ENCODE peak calls at places on chromosomes 16 and 17, in seven cellular contexts. One of them, this sample, is unnamed.

GRCh38 chr17:79977161-79977631 is 58.5 kb downstream of the TBC1D16 start:
- DNase-seq in cardiac fibroblast: no peak
- DNase-seq in stimulated activated CD8-positive, alpha-beta memory T cell treated with anti-CD3 and anti-CD28 coated beads, Interleukin-12 subunit alpha, Interleukin-12 subunit beta, amount 100 ng/mL, for 4 hours: no peak
- DNase-seq in A172: no peak
- DNase-seq in effector CD4-positive, alpha-beta T cell: no peak
- DNase-seq in retina: no peak
- DNase-seq in left ventricle myocardium inferior: no peak
- DNase-seq in this sample: no peak

GRCh38 chr17:76538281-76538931 is 897 bp upstream of the CYGB start:
- DNase-seq in cardiac fibroblast: no peak
- DNase-seq in stimulated activated CD8-positive, alpha-beta memory T cell treated with anti-CD3 and anti-CD28 coated beads, Interleukin-12 subunit alpha, Interleukin-12 subunit beta, amount 100 ng/mL, for 4 hours: no peak
- DNase-seq in A172: no peak
- DNase-seq in effector CD4-positive, alpha-beta T cell: no peak
- DNase-seq in retina: peak; percentile 68
- DNase-seq in left ventricle myocardium inferior: peak; percentile 25
- DNase-seq in this sample: no peak

GRCh38 chr17:45828171-45829133 is 16.2 kb upstream of the SPPL2C start:
- DNase-seq in cardiac fibroblast: no peak
- DNase-seq in stimulated activated CD8-positive, alpha-beta memory T cell treated with anti-CD3 and anti-CD28 coated beads, Interleukin-12 subunit alpha, Interleukin-12 subunit beta, amount 100 ng/mL, for 4 hours: no peak
- DNase-seq in A172: peak; percentile 93
- DNase-seq in effector CD4-positive, alpha-beta T cell: no peak
- DNase-seq in retina: no peak
- DNase-seq in left ventricle myocardium inferior: no peak
- DNase-seq in this sample: no peak

GRCh38 chr17:49971199-49971847 is 2.3 kb downstream of the DLX4 start:
- DNase-seq in cardiac fibroblast: no peak
- DNase-seq in stimulated activated CD8-positive, alpha-beta memory T cell treated with anti-CD3 and anti-CD28 coated beads, Interleukin-12 subunit alpha, Interleukin-12 subunit beta, amount 100 ng/mL, for 4 hours: no peak
- DNase-seq in A172: no peak
- DNase-seq in effector CD4-positive, alpha-beta T cell: no peak
- DNase-seq in retina: no peak
- DNase-seq in left ventricle myocardium inferior: no peak
- DNase-seq in this sample: no peak

GRCh38 chr16:28845173-28846079 is 722 bp downstream of the TUFM start:
- DNase-seq in cardiac fibroblast: no peak
- DNase-seq in stimulated activated CD8-positive, alpha-beta memory T cell treated with anti-CD3 and anti-CD28 coated beads, Interleukin-12 subunit alpha, Interleukin-12 subunit beta, amount 100 ng/mL, for 4 hours: no peak
- DNase-seq in A172: peak; percentile 68
- DNase-seq in effector CD4-positive, alpha-beta T cell: no peak
- DNase-seq in retina: no peak
- DNase-seq in left ventricle myocardium inferior: no peak
- DNase-seq in this sample: peak; percentile 69

GRCh38 chr16:88479795-88480760 is 27.0 kb downstream of the ZFPM1 start:
- DNase-seq in cardiac fibroblast: no peak
- DNase-seq in stimulated activated CD8-positive, alpha-beta memory T cell treated with anti-CD3 and anti-CD28 coated beads, Interleukin-12 subunit alpha, Interleukin-12 subunit beta, amount 100 ng/mL, for 4 hours: no peak
- DNase-seq in A172: no peak
- DNase-seq in effector CD4-positive, alpha-beta T cell: no peak
- DNase-seq in retina: no peak
- DNase-seq in left ventricle myocardium inferior: no peak
- DNase-seq in this sample: no peak

GRCh38 chr16:54175552-54176375 is 110.8 kb downstream of the IRX3 start:
- DNase-seq in cardiac fibroblast: peak; percentile 16
- DNase-seq in stimulated activated CD8-positive, alpha-beta memory T cell treated with anti-CD3 and anti-CD28 coated beads, Interleukin-12 subunit alpha, Interleukin-12 subunit beta, amount 100 ng/mL, for 4 hours: no peak
- DNase-seq in A172: no peak
- DNase-seq in effector CD4-positive, alpha-beta T cell: no peak
- DNase-seq in retina: no peak
- DNase-seq in left ventricle myocardium inferior: no peak
- DNase-seq in this sample: no peak

GRCh38 chr16:69927056-69927757 is 23.9 kb upstream of the CLEC18A start:
- DNase-seq in cardiac fibroblast: peak; percentile 90
- DNase-seq in stimulated activated CD8-positive, alpha-beta memory T cell treated with anti-CD3 and anti-CD28 coated beads, Interleukin-12 subunit alpha, Interleukin-12 subunit beta, amount 100 ng/mL, for 4 hours: no peak
- DNase-seq in A172: no peak
- DNase-seq in effector CD4-positive, alpha-beta T cell: no peak
- DNase-seq in retina: peak; percentile 53
- DNase-seq in left ventricle myocardium inferior: peak; percentile 68
- DNase-seq in this sample: no peak

GRCh38 chr17:27664606-27664965 is 33.6 kb downstream of the LGALS9 start:
- DNase-seq in cardiac fibroblast: no peak
- DNase-seq in stimulated activated CD8-positive, alpha-beta memory T cell treated with anti-CD3 and anti-CD28 coated beads, Interleukin-12 subunit alpha, Interleukin-12 subunit beta, amount 100 ng/mL, for 4 hours: no peak
- DNase-seq in A172: no peak
- DNase-seq in effector CD4-positive, alpha-beta T cell: no peak
- DNase-seq in retina: no peak
- DNase-seq in left ventricle myocardium inferior: no peak
- DNase-seq in this sample: no peak

GRCh38 chr16:3363793-3364192 is 8.1 kb downstream of the OR2C1 start:
- DNase-seq in cardiac fibroblast: no peak
- DNase-seq in stimulated activated CD8-positive, alpha-beta memory T cell treated with anti-CD3 and anti-CD28 coated beads, Interleukin-12 subunit alpha, Interleukin-12 subunit beta, amount 100 ng/mL, for 4 hours: no peak
- DNase-seq in A172: no peak
- DNase-seq in effector CD4-positive, alpha-beta T cell: no peak
- DNase-seq in retina: no peak
- DNase-seq in left ventricle myocardium inferior: no peak
- DNase-seq in this sample: no peak

GRCh38 chr17:50059256-50059655 is 3.3 kb downstream of the ITGA3 start:
- DNase-seq in cardiac fibroblast: no peak
- DNase-seq in stimulated activated CD8-positive, alpha-beta memory T cell treated with anti-CD3 and anti-CD28 coated beads, Interleukin-12 subunit alpha, Interleukin-12 subunit beta, amount 100 ng/mL, for 4 hours: no peak
- DNase-seq in A172: no peak
- DNase-seq in effector CD4-positive, alpha-beta T cell: no peak
- DNase-seq in retina: no peak
- DNase-seq in left ventricle myocardium inferior: no peak
- DNase-seq in this sample: peak; percentile 71

GRCh38 chr16:78407191-78407590 is 307.7 kb downstream of the WWOX start:
- DNase-seq in cardiac fibroblast: peak; percentile 2
- DNase-seq in stimulated activated CD8-positive, alpha-beta memory T cell treated with anti-CD3 and anti-CD28 coated beads, Interleukin-12 subunit alpha, Interleukin-12 subunit beta, amount 100 ng/mL, for 4 hours: no peak
- DNase-seq in A172: no peak
- DNase-seq in effector CD4-positive, alpha-beta T cell: no peak
- DNase-seq in retina: no peak
- DNase-seq in left ventricle myocardium inferior: no peak
- DNase-seq in this sample: no peak

GRCh38 chr17:7064248-7064647 is 15.8 kb downstream of the CLEC10A start:
- DNase-seq in cardiac fibroblast: no peak
- DNase-seq in stimulated activated CD8-positive, alpha-beta memory T cell treated with anti-CD3 and anti-CD28 coated beads, Interleukin-12 subunit alpha, Interleukin-12 subunit beta, amount 100 ng/mL, for 4 hours: no peak
- DNase-seq in A172: peak; percentile 58
- DNase-seq in effector CD4-positive, alpha-beta T cell: no peak
- DNase-seq in retina: no peak
- DNase-seq in left ventricle myocardium inferior: no peak
- DNase-seq in this sample: no peak

GRCh38 chr17:70810609-70811008 is 641.3 kb downstream of the KCNJ2 start:
- DNase-seq in cardiac fibroblast: peak; percentile 72
- DNase-seq in stimulated activated CD8-positive, alpha-beta memory T cell treated with anti-CD3 and anti-CD28 coated beads, Interleukin-12 subunit alpha, Interleukin-12 subunit beta, amount 100 ng/mL, for 4 hours: no peak
- DNase-seq in A172: no peak
- DNase-seq in effector CD4-positive, alpha-beta T cell: no peak
- DNase-seq in retina: no peak
- DNase-seq in left ventricle myocardium inferior: no peak
- DNase-seq in this sample: no peak

GRCh38 chr16:31215287-31216115 is 1.4 kb downstream of the PYDC1 start:
- DNase-seq in cardiac fibroblast: peak; percentile 65
- DNase-seq in stimulated activated CD8-positive, alpha-beta memory T cell treated with anti-CD3 and anti-CD28 coated beads, Interleukin-12 subunit alpha, Interleukin-12 subunit beta, amount 100 ng/mL, for 4 hours: no peak
- DNase-seq in A172: peak; percentile 68
- DNase-seq in effector CD4-positive, alpha-beta T cell: no peak
- DNase-seq in retina: peak; percentile 75
- DNase-seq in left ventricle myocardium inferior: peak; percentile 62
- DNase-seq in this sample: peak; percentile 52

GRCh38 chr16:30335598-30336474 is 19.3 kb downstream of the CD2BP2 start:
- DNase-seq in cardiac fibroblast: peak; percentile 44
- DNase-seq in stimulated activated CD8-positive, alpha-beta memory T cell treated with anti-CD3 and anti-CD28 coated beads, Interleukin-12 subunit alpha, Interleukin-12 subunit beta, amount 100 ng/mL, for 4 hours: no peak
- DNase-seq in A172: peak; percentile 63
- DNase-seq in effector CD4-positive, alpha-beta T cell: no peak
- DNase-seq in retina: no peak
- DNase-seq in left ventricle myocardium inferior: no peak
- DNase-seq in this sample: no peak

GRCh38 chr17:82217120-82217529 is 4.5 kb upstream of the CCDC57 start:
- DNase-seq in cardiac fibroblast: peak; percentile 44
- DNase-seq in stimulated activated CD8-positive, alpha-beta memory T cell treated with anti-CD3 and anti-CD28 coated beads, Interleukin-12 subunit alpha, Interleukin-12 subunit beta, amount 100 ng/mL, for 4 hours: no peak
- DNase-seq in A172: peak; percentile 77
- DNase-seq in effector CD4-positive, alpha-beta T cell: no peak
- DNase-seq in retina: no peak
- DNase-seq in left ventricle myocardium inferior: no peak
- DNase-seq in this sample: no peak

This sample was measured in PC-9.